ENCODE peak calls at places on chromosomes 16 and 17, in six cellular contexts. One of them, this sample, is unnamed.

GRCh38 chr17:5437721-5438317 is 1.1 kb downstream of the C1QBP start:
- DNase-seq in fibroblast of lung: peak
- DNase-seq in upper lobe of right lung: no peak
- DNase-seq in transverse colon: no peak
- DNase-seq in CD8-positive, alpha-beta T cell: no peak
- DNase-seq in thyroid gland: no peak
- DNase-seq in this sample: no peak

GRCh38 chr17:51056813-51057510 is 63.7 kb downstream of the SPAG9 start:
- DNase-seq in fibroblast of lung: peak
- DNase-seq in CD8-positive, alpha-beta T cell: no peak
- DNase-seq in upper lobe of right lung: no peak
- DNase-seq in thyroid gland: peak
- DNase-seq in transverse colon: no peak
- DNase-seq in this sample: peak

GRCh38 chr16:23807028-23807427 is 28.8 kb upstream of the PRKCB start:
- DNase-seq in thyroid gland: no peak
- DNase-seq in transverse colon: no peak
- DNase-seq in fibroblast of lung: no peak
- DNase-seq in upper lobe of right lung: no peak
- DNase-seq in CD8-positive, alpha-beta T cell: no peak
- DNase-seq in this sample: no peak

GRCh38 chr17:74755533-74755932 is 7.1 kb downstream of the NHERF1 start:
- DNase-seq in fibroblast of lung: no peak
- DNase-seq in upper lobe of right lung: no peak
- DNase-seq in transverse colon: no peak
- DNase-seq in CD8-positive, alpha-beta T cell: no peak
- DNase-seq in thyroid gland: no peak
- DNase-seq in this sample: no peak

GRCh38 chr17:40450175-40450574 is 6.9 kb downstream of the IGFBP4 start:
- DNase-seq in thyroid gland: peak
- DNase-seq in fibroblast of lung: no peak
- DNase-seq in transverse colon: peak
- DNase-seq in CD8-positive, alpha-beta T cell: no peak
- DNase-seq in upper lobe of right lung: no peak
- DNase-seq in this sample: no peak

GRCh38 chr16:73794936-73795335 is 501.7 kb upstream of the PSMD7 start:
- DNase-seq in fibroblast of lung: no peak
- DNase-seq in transverse colon: no peak
- DNase-seq in upper lobe of right lung: no peak
- DNase-seq in thyroid gland: no peak
- DNase-seq in CD8-positive, alpha-beta T cell: no peak
- DNase-seq in this sample: peak

GRCh38 chr17:65696739-65697394 is 135.4 kb upstream of the AXIN2 start:
- DNase-seq in thyroid gland: no peak
- DNase-seq in fibroblast of lung: peak
- DNase-seq in transverse colon: no peak
- DNase-seq in upper lobe of right lung: no peak
- DNase-seq in CD8-positive, alpha-beta T cell: no peak
- DNase-seq in this sample: no peak

GRCh38 chr16:56874800-56875199 is 9.8 kb downstream of the SLC12A3 start:
- DNase-seq in transverse colon: no peak
- DNase-seq in upper lobe of right lung: no peak
- DNase-seq in thyroid gland: no peak
- DNase-seq in fibroblast of lung: peak
- DNase-seq in CD8-positive, alpha-beta T cell: no peak
- DNase-seq in this sample: peak

GRCh38 chr16:87203060-87203656 is 114.0 kb downstream of the C16orf95 start:
- DNase-seq in transverse colon: peak
- DNase-seq in thyroid gland: peak
- DNase-seq in upper lobe of right lung: peak
- DNase-seq in fibroblast of lung: peak
- DNase-seq in CD8-positive, alpha-beta T cell: peak
- DNase-seq in this sample: peak

GRCh38 chr16:57549730-57550129 is 7.3 kb downstream of the ADGRG5 start:
- DNase-seq in upper lobe of right lung: no peak
- DNase-seq in thyroid gland: no peak
- DNase-seq in fibroblast of lung: no peak
- DNase-seq in transverse colon: no peak
- DNase-seq in CD8-positive, alpha-beta T cell: no peak
- DNase-seq in this sample: no peak

GRCh38 chr17:2701996-2702741 is 9.4 kb downstream of the CLUH start:
- DNase-seq in CD8-positive, alpha-beta T cell: no peak
- DNase-seq in transverse colon: no peak
- DNase-seq in thyroid gland: no peak
- DNase-seq in fibroblast of lung: no peak
- DNase-seq in upper lobe of right lung: peak
- DNase-seq in this sample: no peak

GRCh38 chr17:80175411-80175810 is 5.6 kb downstream of the CARD14 start:
- DNase-seq in thyroid gland: no peak
- DNase-seq in CD8-positive, alpha-beta T cell: no peak
- DNase-seq in transverse colon: no peak
- DNase-seq in fibroblast of lung: peak
- DNase-seq in upper lobe of right lung: no peak
- DNase-seq in this sample: no peak

GRCh38 chr17:51540151-51540550 is 279.8 kb downstream of the UTP18 start:
- DNase-seq in fibroblast of lung: no peak
- DNase-seq in CD8-positive, alpha-beta T cell: no peak
- DNase-seq in thyroid gland: no peak
- DNase-seq in transverse colon: no peak
- DNase-seq in upper lobe of right lung: no peak
- DNase-seq in this sample: no peak

GRCh38 chr16:51651061-51651466 is 500.0 kb upstream of the SALL1 start:
- DNase-seq in fibroblast of lung: peak
- DNase-seq in transverse colon: no peak
- DNase-seq in CD8-positive, alpha-beta T cell: no peak
- DNase-seq in upper lobe of right lung: no peak
- DNase-seq in thyroid gland: no peak
- DNase-seq in this sample: no peak

GRCh38 chr16:89023151-89023551 is 46.1 kb upstream of the CBFA2T3 start:
- DNase-seq in thyroid gland: no peak
- DNase-seq in fibroblast of lung: no peak
- DNase-seq in CD8-positive, alpha-beta T cell: no peak
- DNase-seq in upper lobe of right lung: peak
- DNase-seq in transverse colon: no peak
- DNase-seq in this sample: no peak

GRCh38 chr16:19020689-19021088 is 37.0 kb downstream of the TMC7 start:
- DNase-seq in CD8-positive, alpha-beta T cell: no peak
- DNase-seq in thyroid gland: no peak
- DNase-seq in fibroblast of lung: no peak
- DNase-seq in transverse colon: no peak
- DNase-seq in upper lobe of right lung: no peak
- DNase-seq in this sample: no peak

GRCh38 chr17:83004791-83005380 is 74.5 kb upstream of the METRNL start:
- DNase-seq in CD8-positive, alpha-beta T cell: no peak
- DNase-seq in transverse colon: no peak
- DNase-seq in upper lobe of right lung: no peak
- DNase-seq in fibroblast of lung: no peak
- DNase-seq in thyroid gland: no peak
- DNase-seq in this sample: no peak

GRCh38 chr16:47905771-47906170 is 250.0 kb downstream of the ABCC12 start:
- DNase-seq in CD8-positive, alpha-beta T cell: no peak
- DNase-seq in fibroblast of lung: peak
- DNase-seq in thyroid gland: no peak
- DNase-seq in transverse colon: no peak
- DNase-seq in upper lobe of right lung: no peak
- DNase-seq in this sample: no peak

GRCh38 chr16:14485811-14486519 is 144.1 kb downstream of the PARN start:
- DNase-seq in transverse colon: no peak
- DNase-seq in thyroid gland: no peak
- DNase-seq in upper lobe of right lung: no peak
- DNase-seq in fibroblast of lung: no peak
- DNase-seq in CD8-positive, alpha-beta T cell: no peak
- DNase-seq in this sample: no peak

GRCh38 chr16:72673118-72673517 is 374.8 kb downstream of the ZFHX3 start:
- DNase-seq in CD8-positive, alpha-beta T cell: no peak
- DNase-seq in transverse colon: no peak
- DNase-seq in thyroid gland: no peak
- DNase-seq in upper lobe of right lung: no peak
- DNase-seq in fibroblast of lung: no peak
- DNase-seq in this sample: no peak

DNA sequence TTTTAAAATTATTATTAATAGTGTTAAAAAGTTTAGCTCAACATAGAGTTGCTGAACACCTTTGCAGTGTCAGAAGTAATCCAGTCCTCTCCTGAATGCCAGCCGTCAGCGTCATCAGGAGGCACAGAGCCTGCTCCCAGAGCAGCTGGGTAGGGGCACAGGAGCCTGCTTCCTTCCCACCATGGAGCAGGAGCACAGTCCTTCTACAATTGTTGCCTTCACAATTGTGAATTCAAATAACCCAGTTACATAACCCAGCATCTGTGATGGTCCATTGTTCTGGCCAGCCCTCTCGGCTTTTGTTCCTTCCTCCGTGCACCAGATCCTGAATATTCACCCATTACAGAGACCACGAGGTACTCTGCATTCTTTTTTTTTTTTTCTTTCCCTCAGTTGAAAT is 393.9 kb upstream of the MAF start:
- DNase-seq in transverse colon: no peak
- DNase-seq in upper lobe of right lung: no peak
- DNase-seq in thyroid gland: no peak
- DNase-seq in CD8-positive, alpha-beta T cell: no peak
- DNase-seq in fibroblast of lung: no peak
- DNase-seq in this sample: no peak
- H3K27ac ChIP-seq in transverse colon: no peak
- H3K27ac ChIP-seq in upper lobe of right lung: no peak
- H3K27ac ChIP-seq in thyroid gland: no peak
- H3K27ac ChIP-seq in CD8-positive, alpha-beta T cell: no peak
- H3K27ac ChIP-seq in fibroblast of lung: no peak
- H3K27ac ChIP-seq in this sample: no peak

DNA sequence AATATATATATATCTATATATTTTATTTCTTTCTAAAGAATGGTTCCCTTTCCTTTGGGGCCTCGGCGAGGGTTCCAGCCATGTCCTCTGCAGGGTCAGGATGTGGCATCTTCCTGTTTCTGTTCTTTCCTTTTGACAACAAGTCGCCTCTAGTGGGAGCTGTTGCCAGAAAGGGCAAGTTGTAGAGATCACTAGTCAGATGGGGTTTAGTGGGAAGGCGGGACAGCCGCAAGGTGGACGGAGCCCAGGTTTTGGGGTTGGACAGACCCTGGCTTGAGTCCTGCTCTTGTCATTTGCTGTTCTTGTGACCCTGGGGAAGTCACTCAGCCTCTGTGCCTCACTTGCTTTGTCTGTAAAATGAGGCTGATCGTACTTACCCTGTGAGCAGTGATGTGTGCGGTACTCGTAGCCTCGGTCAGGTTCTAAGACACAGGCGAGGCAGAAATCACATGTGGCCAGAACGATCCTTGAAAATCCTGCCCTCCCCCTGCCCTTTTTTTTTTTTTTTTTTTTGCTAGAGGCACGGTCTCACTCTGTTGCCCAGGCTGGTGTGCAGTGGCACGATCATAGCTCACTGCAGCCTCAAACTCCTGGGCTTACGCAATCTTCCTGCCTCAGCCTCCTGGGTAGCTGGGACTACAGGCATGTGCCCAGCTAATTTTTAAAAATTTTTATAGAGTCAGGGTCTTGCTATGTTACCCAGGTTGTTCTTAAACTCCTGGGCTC is 80.1 kb downstream of the ABCC6 start:
- DNase-seq in transverse colon: no peak
- DNase-seq in CD8-positive, alpha-beta T cell: no peak
- DNase-seq in fibroblast of lung: no peak
- DNase-seq in upper lobe of right lung: no peak
- DNase-seq in thyroid gland: peak
- DNase-seq in this sample: no peak
- TF ChIP-seq CTCF in transverse colon: peak
- TF ChIP-seq CTCF in CD8-positive, alpha-beta T cell: no peak
- TF ChIP-seq CTCF in fibroblast of lung: peak
- TF ChIP-seq CTCF in upper lobe of right lung: no peak
- TF ChIP-seq CTCF in thyroid gland: no peak
- TF ChIP-seq CTCF in this sample: no peak

DNA sequence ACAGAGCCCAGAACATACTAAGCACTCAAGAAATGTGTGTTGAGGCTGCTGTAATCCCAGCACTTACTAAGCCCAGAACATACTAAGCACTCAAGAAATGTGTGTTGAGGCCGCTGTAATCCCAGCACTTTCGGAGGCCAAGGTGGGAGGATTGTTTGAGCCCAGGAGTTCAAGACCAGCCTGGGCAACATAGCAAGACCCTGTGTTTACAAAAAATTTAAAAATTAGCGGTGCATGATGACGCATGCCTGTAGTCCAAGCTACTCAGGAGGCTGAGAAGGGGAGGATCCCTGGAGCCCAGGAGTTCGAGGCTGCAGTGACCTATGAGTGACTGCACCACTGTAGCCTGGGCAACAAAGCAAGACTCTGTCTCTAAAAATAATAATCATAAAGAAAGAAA is 6.7 kb upstream of the ZDHHC1 start:
- DNase-seq in upper lobe of right lung: no peak
- DNase-seq in transverse colon: no peak
- DNase-seq in CD8-positive, alpha-beta T cell: no peak
- DNase-seq in thyroid gland: no peak
- DNase-seq in fibroblast of lung: no peak
- DNase-seq in this sample: no peak
- H3K27ac ChIP-seq in upper lobe of right lung: no peak
- H3K27ac ChIP-seq in transverse colon: no peak
- H3K27ac ChIP-seq in CD8-positive, alpha-beta T cell: no peak
- H3K27ac ChIP-seq in thyroid gland: peak
- H3K27ac ChIP-seq in fibroblast of lung: no peak
- H3K27ac ChIP-seq in this sample: no peak

GRCh38 chr16:65666132-65666869 is 544.4 kb upstream of the CDH11 start:
- DNase-seq in CD8-positive, alpha-beta T cell: no peak
- DNase-seq in fibroblast of lung: peak
- DNase-seq in thyroid gland: no peak
- DNase-seq in upper lobe of right lung: peak
- DNase-seq in transverse colon: no peak
- DNase-seq in this sample: no peak

GRCh38 chr16:65662236-65662635 is 540.4 kb upstream of the CDH11 start:
- DNase-seq in thyroid gland: no peak
- DNase-seq in fibroblast of lung: no peak
- DNase-seq in upper lobe of right lung: no peak
- DNase-seq in CD8-positive, alpha-beta T cell: no peak
- DNase-seq in transverse colon: no peak
- DNase-seq in this sample: no peak

GRCh38 chr16:65661451-65661850 is 539.6 kb upstream of the CDH11 start:
- DNase-seq in fibroblast of lung: no peak
- DNase-seq in transverse colon: no peak
- DNase-seq in CD8-positive, alpha-beta T cell: no peak
- DNase-seq in thyroid gland: no peak
- DNase-seq in upper lobe of right lung: no peak
- DNase-seq in this sample: no peak

GRCh38 chr16:65663774-65664173 is 541.9 kb upstream of the CDH11 start:
- DNase-seq in thyroid gland: no peak
- DNase-seq in CD8-positive, alpha-beta T cell: no peak
- DNase-seq in fibroblast of lung: peak
- DNase-seq in upper lobe of right lung: no peak
- DNase-seq in transverse colon: no peak
- DNase-seq in this sample: no peak

DNA sequence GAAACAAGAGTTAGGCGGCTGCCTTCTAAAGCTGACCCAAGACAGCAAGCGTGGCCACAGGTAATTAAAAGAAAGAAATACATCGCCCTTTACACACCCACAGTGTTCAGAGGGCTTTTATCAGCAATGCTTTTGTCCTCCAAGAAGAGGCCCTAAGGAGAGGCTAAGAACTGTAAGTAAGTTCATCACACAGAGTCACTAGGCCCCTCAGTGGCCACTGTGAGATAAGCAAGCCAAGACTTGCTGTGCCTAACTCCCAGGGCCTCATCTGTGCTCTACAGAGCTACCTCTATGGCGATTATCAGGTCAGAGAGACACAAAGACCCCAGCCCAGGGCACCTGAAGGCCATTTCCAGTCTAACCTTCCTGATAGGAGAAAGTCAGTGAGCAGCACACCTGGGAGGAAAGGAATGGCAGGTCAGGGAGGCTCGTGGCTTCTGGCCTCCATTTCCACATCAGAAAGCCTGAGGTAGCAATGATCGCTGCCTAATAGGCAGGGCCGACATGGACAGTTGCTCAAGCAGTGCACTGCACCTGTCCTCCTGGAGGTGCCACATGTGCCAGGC is 545.2 kb upstream of the CDH11 start:
- DNase-seq in fibroblast of lung: peak
- DNase-seq in CD8-positive, alpha-beta T cell: no peak
- DNase-seq in transverse colon: no peak
- DNase-seq in thyroid gland: no peak
- DNase-seq in upper lobe of right lung: no peak
- DNase-seq in this sample: no peak
- TF ChIP-seq CTCF in fibroblast of lung: no peak
- TF ChIP-seq CTCF in CD8-positive, alpha-beta T cell: no peak
- TF ChIP-seq CTCF in transverse colon: no peak
- TF ChIP-seq CTCF in thyroid gland: no peak
- TF ChIP-seq CTCF in upper lobe of right lung: no peak
- TF ChIP-seq CTCF in this sample: no peak

This sample was measured in gastrocnemius medialis.